ENCODE peak calls at places on chromosome 14, in nine cellular contexts. One of them, this sample, is unnamed.

GRCh38 chr14:57244103-57244502 is 24.6 kb downstream of the EXOC5 start:
- DNase-seq in activated B cell treated with CpG ODN at 0.5 μM for 24 hours: no peak
- DNase-seq in GOT3: no peak
- DNase-seq in left lung: no peak
- DNase-seq in heart left ventricle: no peak
- DNase-seq in activated T-helper 1 cell treated with anti-CD3 and anti-CD28 coated beads, Interleukin-12 subunit alpha, Interleukin-12 subunit beta, Interleukin-2, Interleukin-4 antibody, amounts not matched to agents 30 ng/mL and 10 ng/mL and 1 ng/mL, durations not matched to agents 14 hours and 24 hours and 36 hours: no peak
- DNase-seq in Karpas-422: no peak
- DNase-seq in fibroblast of the aortic adventitia: peak
- DNase-seq in COLO829: no peak
- DNase-seq in this sample: no peak

GRCh38 chr14:92973798-92974372 is 50.9 kb downstream of the CHGA start:
- DNase-seq in activated B cell treated with CpG ODN at 0.5 μM for 24 hours: no peak
- DNase-seq in GOT3: no peak
- DNase-seq in left lung: no peak
- DNase-seq in heart left ventricle: peak
- DNase-seq in activated T-helper 1 cell treated with anti-CD3 and anti-CD28 coated beads, Interleukin-12 subunit alpha, Interleukin-12 subunit beta, Interleukin-2, Interleukin-4 antibody, amounts not matched to agents 30 ng/mL and 10 ng/mL and 1 ng/mL, durations not matched to agents 14 hours and 24 hours and 36 hours: no peak
- DNase-seq in Karpas-422: no peak
- DNase-seq in fibroblast of the aortic adventitia: peak
- DNase-seq in COLO829: no peak
- DNase-seq in this sample: no peak

GRCh38 chr14:58821421-58821820 is 183.7 kb downstream of the DACT1 start:
- DNase-seq in activated B cell treated with CpG ODN at 0.5 μM for 24 hours: no peak
- DNase-seq in GOT3: no peak
- DNase-seq in left lung: no peak
- DNase-seq in heart left ventricle: no peak
- DNase-seq in activated T-helper 1 cell treated with anti-CD3 and anti-CD28 coated beads, Interleukin-12 subunit alpha, Interleukin-12 subunit beta, Interleukin-2, Interleukin-4 antibody, amounts not matched to agents 30 ng/mL and 10 ng/mL and 1 ng/mL, durations not matched to agents 14 hours and 24 hours and 36 hours: no peak
- DNase-seq in Karpas-422: no peak
- DNase-seq in fibroblast of the aortic adventitia: no peak
- DNase-seq in COLO829: no peak
- DNase-seq in this sample: no peak

GRCh38 chr14:75993567-75994041 is 8.0 kb downstream of the IFT43 start:
- DNase-seq in activated B cell treated with CpG ODN at 0.5 μM for 24 hours: no peak
- DNase-seq in GOT3: no peak
- DNase-seq in left lung: no peak
- DNase-seq in heart left ventricle: no peak
- DNase-seq in activated T-helper 1 cell treated with anti-CD3 and anti-CD28 coated beads, Interleukin-12 subunit alpha, Interleukin-12 subunit beta, Interleukin-2, Interleukin-4 antibody, amounts not matched to agents 30 ng/mL and 10 ng/mL and 1 ng/mL, durations not matched to agents 14 hours and 24 hours and 36 hours: no peak
- DNase-seq in Karpas-422: peak
- DNase-seq in fibroblast of the aortic adventitia: no peak
- DNase-seq in COLO829: no peak
- DNase-seq in this sample: no peak

GRCh38 chr14:102362084-102362483 is 606 bp downstream of the CINP start:
- DNase-seq in activated B cell treated with CpG ODN at 0.5 μM for 24 hours: no peak
- DNase-seq in GOT3: no peak
- DNase-seq in left lung: no peak
- DNase-seq in heart left ventricle: no peak
- DNase-seq in activated T-helper 1 cell treated with anti-CD3 and anti-CD28 coated beads, Interleukin-12 subunit alpha, Interleukin-12 subunit beta, Interleukin-2, Interleukin-4 antibody, amounts not matched to agents 30 ng/mL and 10 ng/mL and 1 ng/mL, durations not matched to agents 14 hours and 24 hours and 36 hours: peak
- DNase-seq in Karpas-422: peak
- DNase-seq in fibroblast of the aortic adventitia: peak
- DNase-seq in COLO829: peak
- DNase-seq in this sample: no peak

GRCh38 chr14:96240641-96241040 is 15.4 kb upstream of the BDKRB1 start:
- DNase-seq in activated B cell treated with CpG ODN at 0.5 μM for 24 hours: no peak
- DNase-seq in GOT3: no peak
- DNase-seq in left lung: no peak
- DNase-seq in heart left ventricle: no peak
- DNase-seq in activated T-helper 1 cell treated with anti-CD3 and anti-CD28 coated beads, Interleukin-12 subunit alpha, Interleukin-12 subunit beta, Interleukin-2, Interleukin-4 antibody, amounts not matched to agents 30 ng/mL and 10 ng/mL and 1 ng/mL, durations not matched to agents 14 hours and 24 hours and 36 hours: no peak
- DNase-seq in Karpas-422: no peak
- DNase-seq in fibroblast of the aortic adventitia: no peak
- DNase-seq in COLO829: no peak
- DNase-seq in this sample: no peak

GRCh38 chr14:24443053-24443683 is 592 bp upstream of the SDR39U1 start:
- DNase-seq in activated B cell treated with CpG ODN at 0.5 μM for 24 hours: no peak
- DNase-seq in GOT3: no peak
- DNase-seq in left lung: no peak
- DNase-seq in heart left ventricle: no peak
- DNase-seq in activated T-helper 1 cell treated with anti-CD3 and anti-CD28 coated beads, Interleukin-12 subunit alpha, Interleukin-12 subunit beta, Interleukin-2, Interleukin-4 antibody, amounts not matched to agents 30 ng/mL and 10 ng/mL and 1 ng/mL, durations not matched to agents 14 hours and 24 hours and 36 hours: no peak
- DNase-seq in Karpas-422: no peak
- DNase-seq in fibroblast of the aortic adventitia: no peak
- DNase-seq in COLO829: no peak
- DNase-seq in this sample: no peak

GRCh38 chr14:65723348-65723747 is 310.8 kb downstream of the FUT8 start:
- DNase-seq in activated B cell treated with CpG ODN at 0.5 μM for 24 hours: no peak
- DNase-seq in GOT3: no peak
- DNase-seq in left lung: no peak
- DNase-seq in heart left ventricle: no peak
- DNase-seq in activated T-helper 1 cell treated with anti-CD3 and anti-CD28 coated beads, Interleukin-12 subunit alpha, Interleukin-12 subunit beta, Interleukin-2, Interleukin-4 antibody, amounts not matched to agents 30 ng/mL and 10 ng/mL and 1 ng/mL, durations not matched to agents 14 hours and 24 hours and 36 hours: no peak
- DNase-seq in Karpas-422: no peak
- DNase-seq in fibroblast of the aortic adventitia: no peak
- DNase-seq in COLO829: no peak
- DNase-seq in this sample: no peak

GRCh38 chr14:35365130-35366047 is 39.2 kb downstream of the NFKBIA start:
- DNase-seq in activated B cell treated with CpG ODN at 0.5 μM for 24 hours: no peak
- DNase-seq in GOT3: peak
- DNase-seq in left lung: peak
- DNase-seq in heart left ventricle: peak
- DNase-seq in activated T-helper 1 cell treated with anti-CD3 and anti-CD28 coated beads, Interleukin-12 subunit alpha, Interleukin-12 subunit beta, Interleukin-2, Interleukin-4 antibody, amounts not matched to agents 30 ng/mL and 10 ng/mL and 1 ng/mL, durations not matched to agents 14 hours and 24 hours and 36 hours: peak
- DNase-seq in Karpas-422: no peak
- DNase-seq in fibroblast of the aortic adventitia: peak
- DNase-seq in COLO829: peak
- DNase-seq in this sample: no peak

GRCh38 chr14:68956728-68957127 is 22.4 kb downstream of the ACTN1 start:
- DNase-seq in activated B cell treated with CpG ODN at 0.5 μM for 24 hours: no peak
- DNase-seq in GOT3: no peak
- DNase-seq in left lung: no peak
- DNase-seq in heart left ventricle: no peak
- DNase-seq in activated T-helper 1 cell treated with anti-CD3 and anti-CD28 coated beads, Interleukin-12 subunit alpha, Interleukin-12 subunit beta, Interleukin-2, Interleukin-4 antibody, amounts not matched to agents 30 ng/mL and 10 ng/mL and 1 ng/mL, durations not matched to agents 14 hours and 24 hours and 36 hours: no peak
- DNase-seq in Karpas-422: no peak
- DNase-seq in fibroblast of the aortic adventitia: no peak
- DNase-seq in COLO829: no peak
- DNase-seq in this sample: no peak

GRCh38 chr14:63273091-63273490 is 45.6 kb downstream of the GPHB5 start:
- DNase-seq in activated B cell treated with CpG ODN at 0.5 μM for 24 hours: no peak
- DNase-seq in GOT3: no peak
- DNase-seq in left lung: no peak
- DNase-seq in heart left ventricle: no peak
- DNase-seq in activated T-helper 1 cell treated with anti-CD3 and anti-CD28 coated beads, Interleukin-12 subunit alpha, Interleukin-12 subunit beta, Interleukin-2, Interleukin-4 antibody, amounts not matched to agents 30 ng/mL and 10 ng/mL and 1 ng/mL, durations not matched to agents 14 hours and 24 hours and 36 hours: no peak
- DNase-seq in Karpas-422: no peak
- DNase-seq in fibroblast of the aortic adventitia: peak
- DNase-seq in COLO829: no peak
- DNase-seq in this sample: no peak

GRCh38 chr14:84254205-84254788 is 1275.6 kb upstream of the FLRT2 start:
- DNase-seq in activated B cell treated with CpG ODN at 0.5 μM for 24 hours: no peak
- DNase-seq in GOT3: no peak
- DNase-seq in left lung: no peak
- DNase-seq in heart left ventricle: no peak
- DNase-seq in activated T-helper 1 cell treated with anti-CD3 and anti-CD28 coated beads, Interleukin-12 subunit alpha, Interleukin-12 subunit beta, Interleukin-2, Interleukin-4 antibody, amounts not matched to agents 30 ng/mL and 10 ng/mL and 1 ng/mL, durations not matched to agents 14 hours and 24 hours and 36 hours: no peak
- DNase-seq in Karpas-422: no peak
- DNase-seq in fibroblast of the aortic adventitia: peak
- DNase-seq in COLO829: no peak
- DNase-seq in this sample: no peak

GRCh38 chr14:23171251-23171975 is 12.0 kb downstream of the SLC7A8 start:
- DNase-seq in activated B cell treated with CpG ODN at 0.5 μM for 24 hours: no peak
- DNase-seq in GOT3: no peak
- DNase-seq in left lung: no peak
- DNase-seq in heart left ventricle: no peak
- DNase-seq in activated T-helper 1 cell treated with anti-CD3 and anti-CD28 coated beads, Interleukin-12 subunit alpha, Interleukin-12 subunit beta, Interleukin-2, Interleukin-4 antibody, amounts not matched to agents 30 ng/mL and 10 ng/mL and 1 ng/mL, durations not matched to agents 14 hours and 24 hours and 36 hours: no peak
- DNase-seq in Karpas-422: no peak
- DNase-seq in fibroblast of the aortic adventitia: peak
- DNase-seq in COLO829: no peak
- DNase-seq in this sample: no peak

GRCh38 chr14:31239673-31240072 is 32.1 kb upstream of the HECTD1 start:
- DNase-seq in activated B cell treated with CpG ODN at 0.5 μM for 24 hours: no peak
- DNase-seq in GOT3: no peak
- DNase-seq in left lung: peak
- DNase-seq in heart left ventricle: no peak
- DNase-seq in activated T-helper 1 cell treated with anti-CD3 and anti-CD28 coated beads, Interleukin-12 subunit alpha, Interleukin-12 subunit beta, Interleukin-2, Interleukin-4 antibody, amounts not matched to agents 30 ng/mL and 10 ng/mL and 1 ng/mL, durations not matched to agents 14 hours and 24 hours and 36 hours: no peak
- DNase-seq in Karpas-422: no peak
- DNase-seq in fibroblast of the aortic adventitia: no peak
- DNase-seq in COLO829: no peak
- DNase-seq in this sample: no peak

GRCh38 chr14:61562321-61563161 is 132.8 kb upstream of the HIF1A start:
- DNase-seq in activated B cell treated with CpG ODN at 0.5 μM for 24 hours: no peak
- DNase-seq in GOT3: no peak
- DNase-seq in left lung: no peak
- DNase-seq in heart left ventricle: no peak
- DNase-seq in activated T-helper 1 cell treated with anti-CD3 and anti-CD28 coated beads, Interleukin-12 subunit alpha, Interleukin-12 subunit beta, Interleukin-2, Interleukin-4 antibody, amounts not matched to agents 30 ng/mL and 10 ng/mL and 1 ng/mL, durations not matched to agents 14 hours and 24 hours and 36 hours: peak
- DNase-seq in Karpas-422: no peak
- DNase-seq in fibroblast of the aortic adventitia: peak
- DNase-seq in COLO829: peak
- DNase-seq in this sample: peak

GRCh38 chr14:92253381-92253894 is 69.5 kb upstream of the SLC24A4 start:
- DNase-seq in activated B cell treated with CpG ODN at 0.5 μM for 24 hours: no peak
- DNase-seq in GOT3: no peak
- DNase-seq in left lung: no peak
- DNase-seq in heart left ventricle: no peak
- DNase-seq in activated T-helper 1 cell treated with anti-CD3 and anti-CD28 coated beads, Interleukin-12 subunit alpha, Interleukin-12 subunit beta, Interleukin-2, Interleukin-4 antibody, amounts not matched to agents 30 ng/mL and 10 ng/mL and 1 ng/mL, durations not matched to agents 14 hours and 24 hours and 36 hours: no peak
- DNase-seq in Karpas-422: no peak
- DNase-seq in fibroblast of the aortic adventitia: no peak
- DNase-seq in COLO829: no peak
- DNase-seq in this sample: no peak

GRCh38 chr14:23894687-23895419 is 58.7 kb upstream of the DHRS4 start:
- DNase-seq in activated B cell treated with CpG ODN at 0.5 μM for 24 hours: no peak
- DNase-seq in GOT3: no peak
- DNase-seq in left lung: no peak
- DNase-seq in heart left ventricle: no peak
- DNase-seq in activated T-helper 1 cell treated with anti-CD3 and anti-CD28 coated beads, Interleukin-12 subunit alpha, Interleukin-12 subunit beta, Interleukin-2, Interleukin-4 antibody, amounts not matched to agents 30 ng/mL and 10 ng/mL and 1 ng/mL, durations not matched to agents 14 hours and 24 hours and 36 hours: no peak
- DNase-seq in Karpas-422: no peak
- DNase-seq in fibroblast of the aortic adventitia: no peak
- DNase-seq in COLO829: no peak
- DNase-seq in this sample: no peak

GRCh38 chr14:26730929-26731618 is 133.2 kb upstream of the NOVA1 start:
- DNase-seq in activated B cell treated with CpG ODN at 0.5 μM for 24 hours: no peak
- DNase-seq in GOT3: no peak
- DNase-seq in left lung: no peak
- DNase-seq in heart left ventricle: no peak
- DNase-seq in activated T-helper 1 cell treated with anti-CD3 and anti-CD28 coated beads, Interleukin-12 subunit alpha, Interleukin-12 subunit beta, Interleukin-2, Interleukin-4 antibody, amounts not matched to agents 30 ng/mL and 10 ng/mL and 1 ng/mL, durations not matched to agents 14 hours and 24 hours and 36 hours: no peak
- DNase-seq in Karpas-422: peak
- DNase-seq in fibroblast of the aortic adventitia: peak
- DNase-seq in COLO829: peak
- DNase-seq in this sample: no peak

GRCh38 chr14:99838555-99839193 is 45.5 kb downstream of the EML1 start:
- DNase-seq in activated B cell treated with CpG ODN at 0.5 μM for 24 hours: no peak
- DNase-seq in GOT3: no peak
- DNase-seq in left lung: no peak
- DNase-seq in heart left ventricle: no peak
- DNase-seq in activated T-helper 1 cell treated with anti-CD3 and anti-CD28 coated beads, Interleukin-12 subunit alpha, Interleukin-12 subunit beta, Interleukin-2, Interleukin-4 antibody, amounts not matched to agents 30 ng/mL and 10 ng/mL and 1 ng/mL, durations not matched to agents 14 hours and 24 hours and 36 hours: no peak
- DNase-seq in Karpas-422: no peak
- DNase-seq in fibroblast of the aortic adventitia: peak
- DNase-seq in COLO829: no peak
- DNase-seq in this sample: no peak

GRCh38 chr14:22520235-22520634 is 68.8 kb downstream of the DAD1 start:
- DNase-seq in activated B cell treated with CpG ODN at 0.5 μM for 24 hours: no peak
- DNase-seq in GOT3: no peak
- DNase-seq in left lung: no peak
- DNase-seq in heart left ventricle: no peak
- DNase-seq in activated T-helper 1 cell treated with anti-CD3 and anti-CD28 coated beads, Interleukin-12 subunit alpha, Interleukin-12 subunit beta, Interleukin-2, Interleukin-4 antibody, amounts not matched to agents 30 ng/mL and 10 ng/mL and 1 ng/mL, durations not matched to agents 14 hours and 24 hours and 36 hours: no peak
- DNase-seq in Karpas-422: no peak
- DNase-seq in fibroblast of the aortic adventitia: peak
- DNase-seq in COLO829: no peak
- DNase-seq in this sample: no peak

GRCh38 chr14:33765251-33765650 is 185.6 kb downstream of the EGLN3 start:
- DNase-seq in activated B cell treated with CpG ODN at 0.5 μM for 24 hours: no peak
- DNase-seq in GOT3: no peak
- DNase-seq in left lung: no peak
- DNase-seq in heart left ventricle: peak
- DNase-seq in activated T-helper 1 cell treated with anti-CD3 and anti-CD28 coated beads, Interleukin-12 subunit alpha, Interleukin-12 subunit beta, Interleukin-2, Interleukin-4 antibody, amounts not matched to agents 30 ng/mL and 10 ng/mL and 1 ng/mL, durations not matched to agents 14 hours and 24 hours and 36 hours: no peak
- DNase-seq in Karpas-422: peak
- DNase-seq in fibroblast of the aortic adventitia: peak
- DNase-seq in COLO829: peak
- DNase-seq in this sample: no peak

GRCh38 chr14:35509846-35510245 is 24.1 kb upstream of the INSM2 start:
- DNase-seq in activated B cell treated with CpG ODN at 0.5 μM for 24 hours: no peak
- DNase-seq in GOT3: no peak
- DNase-seq in left lung: no peak
- DNase-seq in heart left ventricle: no peak
- DNase-seq in activated T-helper 1 cell treated with anti-CD3 and anti-CD28 coated beads, Interleukin-12 subunit alpha, Interleukin-12 subunit beta, Interleukin-2, Interleukin-4 antibody, amounts not matched to agents 30 ng/mL and 10 ng/mL and 1 ng/mL, durations not matched to agents 14 hours and 24 hours and 36 hours: no peak
- DNase-seq in Karpas-422: no peak
- DNase-seq in fibroblast of the aortic adventitia: no peak
- DNase-seq in COLO829: no peak
- DNase-seq in this sample: no peak

GRCh38 chr14:74973003-74973614 is 17.7 kb upstream of the PGF start:
- DNase-seq in activated B cell treated with CpG ODN at 0.5 μM for 24 hours: no peak
- DNase-seq in GOT3: no peak
- DNase-seq in left lung: peak
- DNase-seq in heart left ventricle: peak
- DNase-seq in activated T-helper 1 cell treated with anti-CD3 and anti-CD28 coated beads, Interleukin-12 subunit alpha, Interleukin-12 subunit beta, Interleukin-2, Interleukin-4 antibody, amounts not matched to agents 30 ng/mL and 10 ng/mL and 1 ng/mL, durations not matched to agents 14 hours and 24 hours and 36 hours: peak
- DNase-seq in Karpas-422: no peak
- DNase-seq in fibroblast of the aortic adventitia: no peak
- DNase-seq in COLO829: no peak
- DNase-seq in this sample: no peak

GRCh38 chr14:102693006-102693755 is 84.1 kb upstream of the TRAF3 start:
- DNase-seq in activated B cell treated with CpG ODN at 0.5 μM for 24 hours: no peak
- DNase-seq in GOT3: no peak
- DNase-seq in left lung: no peak
- DNase-seq in heart left ventricle: no peak
- DNase-seq in activated T-helper 1 cell treated with anti-CD3 and anti-CD28 coated beads, Interleukin-12 subunit alpha, Interleukin-12 subunit beta, Interleukin-2, Interleukin-4 antibody, amounts not matched to agents 30 ng/mL and 10 ng/mL and 1 ng/mL, durations not matched to agents 14 hours and 24 hours and 36 hours: no peak
- DNase-seq in Karpas-422: no peak
- DNase-seq in fibroblast of the aortic adventitia: no peak
- DNase-seq in COLO829: peak
- DNase-seq in this sample: no peak

GRCh38 chr14:102258136-102258535 is 46.8 kb downstream of the MOK start:
- DNase-seq in activated B cell treated with CpG ODN at 0.5 μM for 24 hours: no peak
- DNase-seq in GOT3: no peak
- DNase-seq in left lung: no peak
- DNase-seq in heart left ventricle: no peak
- DNase-seq in activated T-helper 1 cell treated with anti-CD3 and anti-CD28 coated beads, Interleukin-12 subunit alpha, Interleukin-12 subunit beta, Interleukin-2, Interleukin-4 antibody, amounts not matched to agents 30 ng/mL and 10 ng/mL and 1 ng/mL, durations not matched to agents 14 hours and 24 hours and 36 hours: no peak
- DNase-seq in Karpas-422: no peak
- DNase-seq in fibroblast of the aortic adventitia: no peak
- DNase-seq in COLO829: no peak
- DNase-seq in this sample: no peak